ENCODE peak calls at places on chromosomes 13 and 19, in seven cellular contexts. One of them, this sample, is unnamed.

GRCh38 chr13:80040219-80040976 is 300.5 kb downstream of the SPRY2 start:
- DNase-seq in GM23338: no peak
- DNase-seq in H1: no peak
- DNase-seq in HepG2: no peak
- DNase-seq in endothelial cell of umbilical vein: peak
- DNase-seq in HCT116: peak
- DNase-seq in GM12878: no peak
- DNase-seq in this sample: no peak

GRCh38 chr13:51342706-51343105 is 3.2 kb downstream of the SERPINE3 start:
- DNase-seq in GM23338: no peak
- DNase-seq in HCT116: no peak
- DNase-seq in GM12878: no peak
- DNase-seq in endothelial cell of umbilical vein: no peak
- DNase-seq in H1: no peak
- DNase-seq in HepG2: no peak
- DNase-seq in this sample: no peak

GRCh38 chr13:51935326-51936171 is 73.8 kb downstream of the CCDC70 start:
- DNase-seq in H1: no peak
- DNase-seq in HepG2: no peak
- DNase-seq in GM12878: no peak
- DNase-seq in GM23338: peak
- DNase-seq in endothelial cell of umbilical vein: no peak
- DNase-seq in HCT116: peak
- DNase-seq in this sample: no peak

GRCh38 chr19:38224014-38224862 is at the start of gene DPF1:
- DNase-seq in endothelial cell of umbilical vein: peak
- DNase-seq in HCT116: peak
- DNase-seq in H1: no peak
- DNase-seq in HepG2: peak
- DNase-seq in GM12878: peak
- DNase-seq in GM23338: peak
- DNase-seq in this sample: no peak

GRCh38 chr13:59103004-59103768 is 1060.5 kb downstream of the DIAPH3 start:
- DNase-seq in HepG2: no peak
- DNase-seq in GM23338: no peak
- DNase-seq in HCT116: no peak
- DNase-seq in endothelial cell of umbilical vein: no peak
- DNase-seq in H1: no peak
- DNase-seq in GM12878: no peak
- DNase-seq in this sample: no peak

GRCh38 chr13:29901714-29902631 is 51.6 kb upstream of the UBL3 start:
- DNase-seq in endothelial cell of umbilical vein: peak
- DNase-seq in GM23338: no peak
- DNase-seq in HCT116: no peak
- DNase-seq in HepG2: no peak
- DNase-seq in H1: no peak
- DNase-seq in GM12878: no peak
- DNase-seq in this sample: peak

GRCh38 chr13:42894765-42895181 is 97.3 kb downstream of the EPSTI1 start:
- DNase-seq in GM12878: no peak
- DNase-seq in HCT116: no peak
- DNase-seq in HepG2: no peak
- DNase-seq in GM23338: no peak
- DNase-seq in H1: no peak
- DNase-seq in endothelial cell of umbilical vein: peak
- DNase-seq in this sample: no peak

GRCh38 chr13:20997301-20998061 is 63.9 kb downstream of the LATS2 start:
- DNase-seq in endothelial cell of umbilical vein: peak
- DNase-seq in H1: peak
- DNase-seq in GM12878: no peak
- DNase-seq in GM23338: peak
- DNase-seq in HCT116: no peak
- DNase-seq in HepG2: no peak
- DNase-seq in this sample: peak

GRCh38 chr13:112896736-112897602 is 72.0 kb upstream of the MCF2L start:
- DNase-seq in endothelial cell of umbilical vein: no peak
- DNase-seq in HCT116: no peak
- DNase-seq in HepG2: no peak
- DNase-seq in GM12878: no peak
- DNase-seq in H1: no peak
- DNase-seq in GM23338: no peak
- DNase-seq in this sample: no peak

GRCh38 chr13:107099661-107100060 is 531.7 kb upstream of the ARGLU1 start:
- DNase-seq in HepG2: no peak
- DNase-seq in H1: no peak
- DNase-seq in HCT116: no peak
- DNase-seq in endothelial cell of umbilical vein: no peak
- DNase-seq in GM12878: no peak
- DNase-seq in GM23338: no peak
- DNase-seq in this sample: no peak

GRCh38 chr13:74528751-74529513 is 394.7 kb upstream of the KLF12 start:
- DNase-seq in endothelial cell of umbilical vein: no peak
- DNase-seq in HepG2: no peak
- DNase-seq in H1: no peak
- DNase-seq in GM12878: no peak
- DNase-seq in HCT116: no peak
- DNase-seq in GM23338: no peak
- DNase-seq in this sample: peak

GRCh38 chr19:17766543-17767131 is 15.4 kb downstream of the FCHO1 start:
- DNase-seq in HepG2: peak
- DNase-seq in endothelial cell of umbilical vein: peak
- DNase-seq in H1: peak
- DNase-seq in GM12878: no peak
- DNase-seq in GM23338: peak
- DNase-seq in HCT116: peak
- DNase-seq in this sample: no peak

GRCh38 chr13:23754506-23754905 is 134.7 kb downstream of the MIPEP start:
- DNase-seq in H1: no peak
- DNase-seq in GM12878: no peak
- DNase-seq in GM23338: no peak
- DNase-seq in HepG2: peak
- DNase-seq in endothelial cell of umbilical vein: no peak
- DNase-seq in HCT116: no peak
- DNase-seq in this sample: no peak

GRCh38 chr19:14577264-14577663 is 5.4 kb upstream of the NDUFB7 start:
- DNase-seq in endothelial cell of umbilical vein: no peak
- DNase-seq in GM23338: no peak
- DNase-seq in HepG2: no peak
- DNase-seq in GM12878: no peak
- DNase-seq in HCT116: no peak
- DNase-seq in H1: no peak
- DNase-seq in this sample: no peak

GRCh38 chr19:49554701-49555181 is 25.6 kb downstream of the NOSIP start:
- DNase-seq in HepG2: no peak
- DNase-seq in endothelial cell of umbilical vein: peak
- DNase-seq in HCT116: no peak
- DNase-seq in H1: no peak
- DNase-seq in GM12878: no peak
- DNase-seq in GM23338: no peak
- DNase-seq in this sample: peak

GRCh38 chr13:44816701-44817684 is 172.3 kb downstream of the NUFIP1 start:
- DNase-seq in endothelial cell of umbilical vein: peak
- DNase-seq in HCT116: peak
- DNase-seq in GM23338: no peak
- DNase-seq in H1: no peak
- DNase-seq in HepG2: no peak
- DNase-seq in GM12878: no peak
- DNase-seq in this sample: no peak

GRCh38 chr19:6076675-6077463 is 33.4 kb downstream of the RFX2 start:
- DNase-seq in HCT116: no peak
- DNase-seq in GM23338: no peak
- DNase-seq in H1: no peak
- DNase-seq in GM12878: no peak
- DNase-seq in HepG2: no peak
- DNase-seq in endothelial cell of umbilical vein: no peak
- DNase-seq in this sample: no peak

GRCh38 chr13:67841071-67841470 is 610.9 kb upstream of the PCDH9 start:
- DNase-seq in H1: peak
- DNase-seq in HCT116: no peak
- DNase-seq in GM23338: peak
- DNase-seq in GM12878: no peak
- DNase-seq in endothelial cell of umbilical vein: no peak
- DNase-seq in HepG2: no peak
- DNase-seq in this sample: no peak

GRCh38 chr19:8396563-8397203 is 6.5 kb downstream of the RAB11B start:
- DNase-seq in HCT116: no peak
- DNase-seq in endothelial cell of umbilical vein: peak
- DNase-seq in GM23338: peak
- DNase-seq in GM12878: peak
- DNase-seq in HepG2: peak
- DNase-seq in H1: no peak
- DNase-seq in this sample: no peak

GRCh38 chr13:40272776-40273139 is 393.7 kb downstream of the FOXO1 start:
- DNase-seq in endothelial cell of umbilical vein: no peak
- DNase-seq in HCT116: no peak
- DNase-seq in GM23338: no peak
- DNase-seq in GM12878: no peak
- DNase-seq in HepG2: no peak
- DNase-seq in H1: no peak
- DNase-seq in this sample: no peak

GRCh38 chr19:49150106-49150943 is 4.9 kb downstream of the HRC start:
- DNase-seq in H1: no peak
- DNase-seq in HepG2: peak
- DNase-seq in GM23338: peak
- DNase-seq in HCT116: peak
- DNase-seq in endothelial cell of umbilical vein: peak
- DNase-seq in GM12878: no peak
- DNase-seq in this sample: no peak

GRCh38 chr13:52707375-52707774 is 32.2 kb downstream of the CNMD start:
- DNase-seq in GM12878: no peak
- DNase-seq in GM23338: peak
- DNase-seq in HCT116: no peak
- DNase-seq in HepG2: no peak
- DNase-seq in endothelial cell of umbilical vein: no peak
- DNase-seq in H1: no peak
- DNase-seq in this sample: no peak

GRCh38 chr19:12788682-12789097 is 2.6 kb upstream of the JUNB start:
- DNase-seq in endothelial cell of umbilical vein: peak
- DNase-seq in HepG2: peak
- DNase-seq in H1: no peak
- DNase-seq in HCT116: no peak
- DNase-seq in GM12878: peak
- DNase-seq in GM23338: peak
- DNase-seq in this sample: no peak

GRCh38 chr19:16038196-16038695 is 38.0 kb upstream of the TPM4 start:
- DNase-seq in GM12878: no peak
- DNase-seq in HCT116: no peak
- DNase-seq in H1: no peak
- DNase-seq in GM23338: no peak
- DNase-seq in HepG2: no peak
- DNase-seq in endothelial cell of umbilical vein: no peak
- DNase-seq in this sample: no peak
- TF ChIP-seq EZH2 in GM12878: no peak
- TF ChIP-seq EZH2 in HCT116: no peak
- TF ChIP-seq EZH2 in H1: no peak
- TF ChIP-seq EZH2 in GM23338: no peak
- TF ChIP-seq EZH2 in HepG2: no peak
- TF ChIP-seq EZH2 in endothelial cell of umbilical vein: no peak
- TF ChIP-seq EZH2 in this sample: no peak

DNA sequence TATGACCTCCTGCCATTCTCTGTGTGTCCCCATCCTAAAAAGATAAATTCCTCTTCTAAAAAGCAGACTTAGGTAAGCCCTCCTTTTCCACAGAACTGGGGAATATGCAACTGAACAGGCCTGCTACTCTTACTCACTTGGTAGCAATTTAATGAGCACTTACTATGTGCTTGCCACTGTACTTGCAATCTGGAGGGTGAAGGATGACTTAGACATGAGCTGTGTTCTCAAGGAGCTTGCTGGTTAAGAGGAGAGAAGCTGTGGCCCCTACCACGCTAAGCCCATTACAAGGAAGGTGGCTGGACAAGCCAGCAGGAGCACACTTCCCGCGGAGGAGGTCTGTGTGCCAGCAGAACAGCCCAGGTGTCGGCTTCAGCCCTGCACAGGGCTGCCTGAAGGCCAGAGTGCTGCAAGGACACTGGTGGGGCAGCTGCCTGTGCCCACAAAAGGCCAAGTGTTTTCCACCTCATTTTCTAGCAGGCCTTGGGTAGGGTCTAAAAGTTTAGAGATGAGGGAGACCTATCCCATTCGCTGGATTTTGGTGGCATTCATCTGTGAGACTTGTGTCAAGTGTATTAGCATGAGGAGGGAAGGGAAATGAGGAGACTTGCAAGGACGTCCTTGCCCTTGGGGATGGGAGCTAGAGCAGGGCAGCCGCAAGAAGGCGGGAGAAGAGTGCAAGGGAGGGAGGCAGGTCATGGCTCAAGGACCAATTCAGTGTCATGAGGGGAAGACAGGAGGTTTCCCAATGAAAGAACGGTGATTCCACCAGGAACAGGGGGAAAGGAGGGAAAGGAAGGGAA is 52.0 kb downstream of the COL4A1 start:
- DNase-seq in HCT116: no peak
- DNase-seq in GM12878: no peak
- DNase-seq in H1: no peak
- DNase-seq in GM23338: no peak
- DNase-seq in endothelial cell of umbilical vein: no peak
- DNase-seq in HepG2: no peak
- DNase-seq in this sample: no peak
- H3K27ac ChIP-seq in HCT116: no peak
- H3K27ac ChIP-seq in GM12878: no peak
- H3K27ac ChIP-seq in H1: no peak
- H3K27ac ChIP-seq in GM23338: peak
- H3K27ac ChIP-seq in endothelial cell of umbilical vein: no peak
- H3K27ac ChIP-seq in HepG2: no peak
- H3K27ac ChIP-seq in this sample: peak

GRCh38 chr13:48505597-48506091 is 27.2 kb downstream of the RCBTB2 start:
- DNase-seq in endothelial cell of umbilical vein: no peak
- DNase-seq in GM12878: peak
- DNase-seq in HCT116: no peak
- DNase-seq in H1: no peak
- DNase-seq in GM23338: no peak
- DNase-seq in HepG2: no peak
- DNase-seq in this sample: no peak
- TF ChIP-seq POLR2AphosphoS5 in endothelial cell of umbilical vein: no peak
- TF ChIP-seq POLR2AphosphoS5 in GM12878: no peak
- TF ChIP-seq POLR2AphosphoS5 in HCT116: no peak
- TF ChIP-seq POLR2AphosphoS5 in H1: no peak
- TF ChIP-seq POLR2AphosphoS5 in GM23338: no peak
- TF ChIP-seq POLR2AphosphoS5 in HepG2: no peak
- TF ChIP-seq POLR2AphosphoS5 in this sample: no peak

GRCh38 chr13:91348906-91349435 is 1.5 kb downstream of the MIR17HG start:
- DNase-seq in HCT116: peak
- DNase-seq in GM12878: peak
- DNase-seq in HepG2: peak
- DNase-seq in H1: no peak
- DNase-seq in GM23338: peak
- DNase-seq in endothelial cell of umbilical vein: peak
- DNase-seq in this sample: no peak

GRCh38 chr13:91346062-91346461 is 1.4 kb upstream of the MIR17HG start:
- DNase-seq in GM23338: no peak
- DNase-seq in HepG2: no peak
- DNase-seq in GM12878: no peak
- DNase-seq in HCT116: no peak
- DNase-seq in endothelial cell of umbilical vein: no peak
- DNase-seq in H1: no peak
- DNase-seq in this sample: no peak

GRCh38 chr13:91347996-91348905 is 764 bp downstream of the MIR17HG start:
- DNase-seq in GM23338: no peak
- DNase-seq in GM12878: no peak
- DNase-seq in HepG2: no peak
- DNase-seq in HCT116: no peak
- DNase-seq in endothelial cell of umbilical vein: peak
- DNase-seq in H1: no peak
- DNase-seq in this sample: no peak

GRCh38 chr13:91346848-91347211 is 657 bp upstream of the MIR17HG start:
- DNase-seq in GM12878: peak
- DNase-seq in endothelial cell of umbilical vein: peak
- DNase-seq in H1: no peak
- DNase-seq in GM23338: peak
- DNase-seq in HepG2: no peak
- DNase-seq in HCT116: no peak
- DNase-seq in this sample: no peak

GRCh38 chr13:91347212-91347995 is at the start of gene MIR17HG:
- DNase-seq in GM12878: peak
- DNase-seq in HCT116: peak
- DNase-seq in endothelial cell of umbilical vein: peak
- DNase-seq in HepG2: peak
- DNase-seq in H1: peak
- DNase-seq in GM23338: peak
- DNase-seq in this sample: no peak
- TF ChIP-seq EZH2 in GM12878: no peak
- TF ChIP-seq EZH2 in HCT116: no peak
- TF ChIP-seq EZH2 in endothelial cell of umbilical vein: peak
- TF ChIP-seq EZH2 in HepG2: no peak
- TF ChIP-seq EZH2 in H1: no peak
- TF ChIP-seq EZH2 in GM23338: no peak
- TF ChIP-seq EZH2 in this sample: no peak

This sample was measured in SK-N-MC.